ENCODE peak calls at places on chromosomes 4 and X, in five cellular contexts. H is GM23248, B is H54, K is OCI-M1, A is choroid plexus epithelial cell. D is an unnamed sample.
A peak's percentile ranks its signal among the peaks of the same experiment; 100 is the strongest.

GRCh38 chrX:79975605-79976004 is 38.9 kb upstream of the TBX22 start:
- DNase-seq in H (no peak), B (no peak), K (no peak), A (no peak), D (no peak)

GRCh38 chr4:5631352-5632042 is 76.9 kb downstream of the EVC2 start:
- DNase-seq in H (no peak), B (no peak), K (no peak), A (peak; percentile 50), D (no peak)

GRCh38 chrX:50066318-50066937 is 134.4 kb downstream of the AKAP4 start:
- DNase-seq in H (no peak), B (no peak), K (no peak), A (no peak), D (no peak)

GRCh38 chrX:138710311-138710791 is 1.2 kb downstream of the FGF13 start:
- DNase-seq in H (peak; percentile 22), B (no peak), K (no peak), A (no peak), D (no peak)

GRCh38 chr4:113404846-113405245 is 355.4 kb downstream of the ANK2 start:
- DNase-seq in H (no peak), B (no peak), K (no peak), A (no peak), D (peak; percentile 45)

GRCh38 chr4:14178421-14178820 is 550.9 kb upstream of the BOD1L1 start:
- DNase-seq in H (peak; percentile 56), B (no peak), K (no peak), A (peak; percentile 66), D (peak; percentile 70)

GRCh38 chr4:8614365-8615193 is 22.0 kb downstream of the CPZ start:
- DNase-seq in H (no peak), B (no peak), K (no peak), A (no peak), D (no peak)

GRCh38 chr4:163077611-163078010 is 89.1 kb downstream of the NAF1 start:
- DNase-seq in H (no peak), B (no peak), K (no peak), A (no peak), D (no peak)

GRCh38 chr4:154559141-154559841 is 3.5 kb upstream of the FGB start:
- DNase-seq in H (peak; percentile 67), B (no peak), K (peak; percentile 89), A (peak; percentile 86), D (peak; percentile 73)

GRCh38 chr4:6776920-6777635 is 5.4 kb upstream of the KIAA0232 start:
- DNase-seq in H (no peak), B (no peak), K (no peak), A (no peak), D (no peak)

GRCh38 chrX:69231903-69232302 is 66.7 kb upstream of the PJA1 start:
- DNase-seq in H (peak; percentile 17), B (no peak), K (no peak), A (no peak), D (no peak)

GRCh38 chrX:68725966-68726365 is 78.5 kb downstream of the STARD8 start:
- DNase-seq in H (no peak), B (no peak), K (no peak), A (no peak), D (no peak)

D was measured in fibroblast of pulmonary artery.